ENCODE peak calls at places on chromosomes 16 and 17, in five cellular contexts. One of them, this sample, is unnamed.

GRCh38 chr16:75340715-75341500 is 89.5 kb upstream of the BCAR1 start:
- DNase-seq in dorsolateral prefrontal cortex: no peak
- DNase-seq in adrenal gland: no peak
- DNase-seq in CD8-positive, alpha-beta T cell: no peak
- DNase-seq in upper lobe of right lung: no peak
- DNase-seq in this sample: no peak

GRCh38 chr17:47692137-47692894 is 1.6 kb upstream of the TBKBP1 start:
- DNase-seq in dorsolateral prefrontal cortex: no peak
- DNase-seq in adrenal gland: no peak
- DNase-seq in CD8-positive, alpha-beta T cell: no peak
- DNase-seq in upper lobe of right lung: no peak
- DNase-seq in this sample: no peak

GRCh38 chr17:69714659-69715058 is 300.2 kb downstream of the MAP2K6 start:
- DNase-seq in dorsolateral prefrontal cortex: no peak
- DNase-seq in adrenal gland: no peak
- DNase-seq in CD8-positive, alpha-beta T cell: no peak
- DNase-seq in upper lobe of right lung: no peak
- DNase-seq in this sample: peak; percentile 27

GRCh38 chr16:80954985-80955384 is 51.7 kb downstream of the CMC2 start:
- DNase-seq in dorsolateral prefrontal cortex: no peak
- DNase-seq in adrenal gland: no peak
- DNase-seq in CD8-positive, alpha-beta T cell: no peak
- DNase-seq in upper lobe of right lung: no peak
- DNase-seq in this sample: no peak

GRCh38 chr16:57892041-57892440 is 78.9 kb downstream of the CNGB1 start:
- DNase-seq in dorsolateral prefrontal cortex: no peak
- DNase-seq in adrenal gland: no peak
- DNase-seq in CD8-positive, alpha-beta T cell: no peak
- DNase-seq in upper lobe of right lung: no peak
- DNase-seq in this sample: no peak

GRCh38 chr17:74542727-74543383 is 3.1 kb downstream of the CD300C start:
- DNase-seq in dorsolateral prefrontal cortex: no peak
- DNase-seq in adrenal gland: no peak
- DNase-seq in CD8-positive, alpha-beta T cell: no peak
- DNase-seq in upper lobe of right lung: peak; percentile 59
- DNase-seq in this sample: no peak

GRCh38 chr17:73693016-73693545 is 48.8 kb upstream of the SDK2 start:
- DNase-seq in dorsolateral prefrontal cortex: peak; percentile 35
- DNase-seq in adrenal gland: no peak
- DNase-seq in CD8-positive, alpha-beta T cell: no peak
- DNase-seq in upper lobe of right lung: no peak
- DNase-seq in this sample: no peak

GRCh38 chr17:1031711-1032110 is 34.8 kb downstream of the TIMM22 start:
- DNase-seq in dorsolateral prefrontal cortex: peak; percentile 44
- DNase-seq in adrenal gland: peak; percentile 81
- DNase-seq in CD8-positive, alpha-beta T cell: no peak
- DNase-seq in upper lobe of right lung: no peak
- DNase-seq in this sample: no peak

GRCh38 chr16:73122604-73123386 is 74.9 kb upstream of the ZFHX3 start:
- DNase-seq in dorsolateral prefrontal cortex: peak; percentile 21
- DNase-seq in adrenal gland: peak; percentile 35
- DNase-seq in CD8-positive, alpha-beta T cell: no peak
- DNase-seq in upper lobe of right lung: no peak
- DNase-seq in this sample: no peak

GRCh38 chr16:55475919-55476318 is 3.1 kb upstream of the MMP2 start:
- DNase-seq in dorsolateral prefrontal cortex: no peak
- DNase-seq in adrenal gland: no peak
- DNase-seq in CD8-positive, alpha-beta T cell: no peak
- DNase-seq in upper lobe of right lung: no peak
- DNase-seq in this sample: no peak

GRCh38 chr16:79893445-79893844 is 292.9 kb upstream of the MAF start:
- DNase-seq in dorsolateral prefrontal cortex: no peak
- DNase-seq in adrenal gland: no peak
- DNase-seq in CD8-positive, alpha-beta T cell: no peak
- DNase-seq in upper lobe of right lung: no peak
- DNase-seq in this sample: no peak

GRCh38 chr17:1002771-1003555 is 6.0 kb downstream of the TIMM22 start:
- DNase-seq in dorsolateral prefrontal cortex: peak; percentile 78
- DNase-seq in adrenal gland: no peak
- DNase-seq in CD8-positive, alpha-beta T cell: no peak
- DNase-seq in upper lobe of right lung: no peak
- DNase-seq in this sample: peak; percentile 63

GRCh38 chr16:71552698-71553503 is 24.0 kb downstream of the TAT start:
- DNase-seq in dorsolateral prefrontal cortex: no peak
- DNase-seq in adrenal gland: no peak
- DNase-seq in CD8-positive, alpha-beta T cell: no peak
- DNase-seq in upper lobe of right lung: no peak
- DNase-seq in this sample: no peak

DNA sequence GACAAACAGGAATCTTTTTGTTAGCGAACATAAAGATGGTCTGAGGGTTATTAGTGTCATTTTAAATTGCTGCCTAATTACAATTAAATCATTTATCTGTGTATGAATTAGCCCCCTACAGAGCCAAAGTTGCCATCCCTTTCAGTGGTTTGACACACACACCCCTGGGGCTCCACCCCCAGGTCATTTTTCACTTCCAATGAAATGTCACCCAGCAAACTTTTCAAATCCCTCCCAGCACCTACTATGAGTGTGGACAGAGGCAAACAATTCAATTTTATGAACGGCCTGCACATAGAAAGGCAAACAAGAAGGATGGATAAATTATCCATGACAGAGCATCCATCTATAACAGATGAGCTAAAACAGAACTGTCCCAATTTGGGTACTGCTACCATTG is 2.4 kb downstream of the MYH10 start:
- DNase-seq in dorsolateral prefrontal cortex: no peak
- DNase-seq in adrenal gland: no peak
- DNase-seq in CD8-positive, alpha-beta T cell: no peak
- DNase-seq in upper lobe of right lung: no peak
- DNase-seq in this sample: peak; percentile 9
- H3K27ac ChIP-seq in dorsolateral prefrontal cortex: no peak overlapping the region
- H3K27ac ChIP-seq in adrenal gland: no peak overlapping the region
- H3K27ac ChIP-seq in CD8-positive, alpha-beta T cell: no peak overlapping the region
- H3K27ac ChIP-seq in upper lobe of right lung: no peak overlapping the region
- H3K27ac ChIP-seq in this sample: no peak overlapping the region

GRCh38 chr16:3142770-3143169 is 7.9 kb downstream of the ZNF213 start:
- DNase-seq in dorsolateral prefrontal cortex: no peak
- DNase-seq in adrenal gland: no peak
- DNase-seq in CD8-positive, alpha-beta T cell: no peak
- DNase-seq in upper lobe of right lung: no peak
- DNase-seq in this sample: no peak

GRCh38 chr16:3141781-3142311 is 7.0 kb downstream of the ZNF213 start:
- DNase-seq in dorsolateral prefrontal cortex: no peak
- DNase-seq in adrenal gland: no peak
- DNase-seq in CD8-positive, alpha-beta T cell: no peak
- DNase-seq in upper lobe of right lung: no peak
- DNase-seq in this sample: no peak

GRCh38 chr16:3143189-3143588 is 8.4 kb downstream of the ZNF213 start:
- DNase-seq in dorsolateral prefrontal cortex: no peak
- DNase-seq in adrenal gland: no peak
- DNase-seq in CD8-positive, alpha-beta T cell: no peak
- DNase-seq in upper lobe of right lung: no peak
- DNase-seq in this sample: no peak

GRCh38 chr16:3143598-3144330 is 8.9 kb downstream of the ZNF213 start:
- DNase-seq in dorsolateral prefrontal cortex: no peak
- DNase-seq in adrenal gland: peak; percentile 89
- DNase-seq in CD8-positive, alpha-beta T cell: no peak
- DNase-seq in upper lobe of right lung: no peak
- DNase-seq in this sample: no peak

GRCh38 chr16:3142327-3142726 is 7.5 kb downstream of the ZNF213 start:
- DNase-seq in dorsolateral prefrontal cortex: no peak
- DNase-seq in adrenal gland: no peak
- DNase-seq in CD8-positive, alpha-beta T cell: no peak
- DNase-seq in upper lobe of right lung: no peak
- DNase-seq in this sample: no peak
- H3K4me3 ChIP-seq in dorsolateral prefrontal cortex: no peak overlapping the region
- H3K4me3 ChIP-seq in adrenal gland: no peak overlapping the region
- H3K4me3 ChIP-seq in CD8-positive, alpha-beta T cell: no peak overlapping the region
- H3K4me3 ChIP-seq in upper lobe of right lung: no peak overlapping the region
- H3K4me3 ChIP-seq in this sample: no peak overlapping the region

DNA sequence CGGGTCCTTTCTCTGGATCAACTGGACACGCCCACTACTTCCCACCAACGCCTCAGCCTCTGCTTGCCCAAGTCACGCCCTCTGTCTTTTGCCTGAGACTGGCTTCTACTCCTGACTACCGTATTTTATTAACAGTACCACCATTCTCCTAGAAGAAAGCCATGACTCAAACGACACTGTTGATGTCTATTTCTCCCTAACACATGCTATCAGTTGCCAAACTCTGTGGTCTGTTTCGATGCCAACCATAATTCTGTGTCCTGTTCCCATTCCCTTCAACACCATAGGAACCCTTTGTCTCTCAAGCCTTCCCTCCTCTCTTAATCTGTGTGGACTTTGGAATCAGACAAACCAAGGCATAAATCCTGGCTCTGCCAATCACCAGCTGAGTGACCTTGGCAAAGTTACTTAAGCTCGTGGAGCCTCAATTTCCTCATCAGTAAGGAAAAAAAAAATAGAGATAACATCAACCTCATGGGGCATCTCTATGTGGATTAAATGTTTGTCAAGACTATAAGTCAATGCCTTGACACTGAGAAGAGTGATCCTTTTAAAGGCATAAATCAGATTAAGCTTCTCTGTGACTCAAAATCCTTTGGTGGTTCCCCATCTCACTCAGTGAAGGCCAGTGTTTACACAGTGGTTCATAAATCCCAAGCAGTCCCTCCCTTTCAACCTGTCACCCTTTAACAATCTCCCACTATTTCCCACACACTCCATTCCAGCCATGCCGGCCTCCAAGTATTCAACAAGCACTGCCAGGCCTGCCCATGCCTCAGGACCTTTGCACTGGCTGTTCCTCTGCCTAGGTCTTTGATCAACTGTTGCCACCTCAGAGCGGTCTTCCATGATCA is 45.6 kb downstream of the ERN1 start:
- DNase-seq in dorsolateral prefrontal cortex: no peak
- DNase-seq in adrenal gland: peak; percentile 45
- DNase-seq in CD8-positive, alpha-beta T cell: no peak
- DNase-seq in upper lobe of right lung: no peak
- DNase-seq in this sample: no peak
- H3K27ac ChIP-seq in dorsolateral prefrontal cortex: no peak overlapping the region
- H3K27ac ChIP-seq in adrenal gland: peak overlapping the region; percentile 13
- H3K27ac ChIP-seq in CD8-positive, alpha-beta T cell: no peak overlapping the region
- H3K27ac ChIP-seq in upper lobe of right lung: peak overlapping the region; percentile 28
- H3K27ac ChIP-seq in this sample: no peak overlapping the region

GRCh38 chr16:65202461-65202860 is 80.6 kb upstream of the CDH11 start:
- DNase-seq in dorsolateral prefrontal cortex: no peak
- DNase-seq in adrenal gland: no peak
- DNase-seq in CD8-positive, alpha-beta T cell: no peak
- DNase-seq in upper lobe of right lung: no peak
- DNase-seq in this sample: no peak

GRCh38 chr16:65196696-65197095 is 74.8 kb upstream of the CDH11 start:
- DNase-seq in dorsolateral prefrontal cortex: no peak
- DNase-seq in adrenal gland: no peak
- DNase-seq in CD8-positive, alpha-beta T cell: no peak
- DNase-seq in upper lobe of right lung: no peak
- DNase-seq in this sample: peak; percentile 38

GRCh38 chr16:65201446-65202010 is 79.7 kb upstream of the CDH11 start:
- DNase-seq in dorsolateral prefrontal cortex: no peak
- DNase-seq in adrenal gland: no peak
- DNase-seq in CD8-positive, alpha-beta T cell: no peak
- DNase-seq in upper lobe of right lung: no peak
- DNase-seq in this sample: peak; percentile 50

GRCh38 chr16:65200857-65201256 is 79.0 kb upstream of the CDH11 start:
- DNase-seq in dorsolateral prefrontal cortex: no peak
- DNase-seq in adrenal gland: no peak
- DNase-seq in CD8-positive, alpha-beta T cell: no peak
- DNase-seq in upper lobe of right lung: no peak
- DNase-seq in this sample: no peak

GRCh38 chr16:65200374-65200773 is 78.5 kb upstream of the CDH11 start:
- DNase-seq in dorsolateral prefrontal cortex: no peak
- DNase-seq in adrenal gland: no peak
- DNase-seq in CD8-positive, alpha-beta T cell: no peak
- DNase-seq in upper lobe of right lung: no peak
- DNase-seq in this sample: no peak
- H3K4me3 ChIP-seq in dorsolateral prefrontal cortex: no peak overlapping the region
- H3K4me3 ChIP-seq in adrenal gland: no peak overlapping the region
- H3K4me3 ChIP-seq in CD8-positive, alpha-beta T cell: no peak overlapping the region
- H3K4me3 ChIP-seq in upper lobe of right lung: no peak overlapping the region
- H3K4me3 ChIP-seq in this sample: no peak overlapping the region

GRCh38 chr17:77425791-77426641 is 285.2 kb downstream of the SEC14L1 start:
- DNase-seq in dorsolateral prefrontal cortex: no peak
- DNase-seq in adrenal gland: peak; percentile 83
- DNase-seq in CD8-positive, alpha-beta T cell: no peak
- DNase-seq in upper lobe of right lung: no peak
- DNase-seq in this sample: peak; percentile 71
- H3K27ac ChIP-seq in dorsolateral prefrontal cortex: no peak overlapping the region
- H3K27ac ChIP-seq in adrenal gland: peak overlapping the region; percentile 92
- H3K27ac ChIP-seq in CD8-positive, alpha-beta T cell: no peak overlapping the region
- H3K27ac ChIP-seq in upper lobe of right lung: peak overlapping the region; percentile 75
- H3K27ac ChIP-seq in this sample: peak overlapping the region; percentile 36

GRCh38 chr16:50718761-50719400 is 23.0 kb upstream of the CYLD start:
- DNase-seq in dorsolateral prefrontal cortex: no peak
- DNase-seq in adrenal gland: no peak
- DNase-seq in CD8-positive, alpha-beta T cell: no peak
- DNase-seq in upper lobe of right lung: no peak
- DNase-seq in this sample: no peak
- H3K4me3 ChIP-seq in dorsolateral prefrontal cortex: no peak overlapping the region
- H3K4me3 ChIP-seq in adrenal gland: no peak overlapping the region
- H3K4me3 ChIP-seq in CD8-positive, alpha-beta T cell: no peak overlapping the region
- H3K4me3 ChIP-seq in upper lobe of right lung: no peak overlapping the region
- H3K4me3 ChIP-seq in this sample: no peak overlapping the region

DNA sequence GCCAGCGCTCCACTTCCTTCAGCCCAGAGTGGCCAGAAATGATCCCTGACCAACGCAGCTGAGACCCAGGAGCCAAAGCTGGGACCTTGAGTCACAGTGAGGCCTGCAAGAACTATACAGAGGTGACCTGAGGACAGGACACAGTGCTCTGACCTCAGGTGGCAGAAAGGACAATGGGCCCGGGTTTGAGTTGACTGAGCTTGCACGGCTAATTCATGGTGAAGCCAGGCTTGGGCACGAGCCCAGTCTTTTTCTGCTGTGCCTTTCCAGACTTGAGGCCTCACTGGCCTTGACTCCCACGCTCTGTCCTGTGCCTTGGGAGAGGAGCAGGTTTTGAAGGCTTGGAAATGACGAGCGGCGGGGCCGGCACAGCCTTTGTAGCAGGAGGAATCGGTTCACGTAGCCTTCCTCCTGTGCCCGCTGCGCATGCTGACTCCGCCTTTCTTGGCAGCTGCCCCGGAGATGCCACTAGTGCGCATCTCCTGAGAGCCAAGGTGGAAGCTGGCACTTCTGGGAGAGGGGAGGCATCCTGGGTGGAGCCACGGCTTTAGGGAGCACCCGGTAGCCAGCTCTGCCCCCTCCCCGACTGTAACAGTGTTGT is 34.9 kb downstream of the NDEL1 start:
- DNase-seq in dorsolateral prefrontal cortex: peak; percentile 74
- DNase-seq in adrenal gland: peak; percentile 96
- DNase-seq in CD8-positive, alpha-beta T cell: no peak
- DNase-seq in upper lobe of right lung: no peak
- DNase-seq in this sample: no peak
- H3K27ac ChIP-seq in dorsolateral prefrontal cortex: peak overlapping the region; percentile 69
- H3K27ac ChIP-seq in adrenal gland: peak overlapping the region; percentile 74
- H3K27ac ChIP-seq in CD8-positive, alpha-beta T cell: no peak overlapping the region
- H3K27ac ChIP-seq in upper lobe of right lung: peak overlapping the region; percentile 30
- H3K27ac ChIP-seq in this sample: no peak overlapping the region